ENCODE peak calls at places on chromosomes 5 and 9, in six cellular contexts. K is H9, P is IMR-90, B is mesenchymal stem cell, G is neuronal stem cell, M is H1. Q is an unnamed sample.

GRCh38 chr9:73380411-73380810 is 228.7 kb downstream of the ANXA1 start:
- DNase-seq in K (no peak), P (no peak), B (no peak), G (no peak), M (no peak), Q (no peak)

GRCh38 chr9:24118170-24118569 is 292.1 kb upstream of the ELAVL2 start:
- DNase-seq in K (peak), P (no peak), B (no peak), G (no peak), M (no peak), Q (peak)

GRCh38 chr5:168827636-168828035 is 248.5 kb upstream of the PANK3 start:
- DNase-seq in K (no peak), P (no peak), B (no peak), G (no peak), M (no peak), Q (no peak)

GRCh38 chr9:14346301-14346721 is 32.4 kb upstream of the NFIB start:
- DNase-seq in K (peak), P (no peak), B (peak), G (no peak), M (no peak), Q (no peak)

GRCh38 chr5:172733179-172733973 is 37.6 kb downstream of the DUSP1 start:
- DNase-seq in K (no peak), P (peak), B (peak), G (no peak), M (no peak), Q (peak)

GRCh38 chr5:142014911-142015584 is 2.2 kb upstream of the GNPDA1 start:
- DNase-seq in K (no peak), P (peak), B (peak), G (no peak), M (no peak), Q (peak)

GRCh38 chr5:11564716-11565115 is 339.5 kb downstream of the CTNND2 start:
- DNase-seq in K (no peak), P (no peak), B (no peak), G (no peak), M (no peak), Q (no peak)

GRCh38 chr5:16934123-16934522 is 2.0 kb downstream of the MYO10 start:
- DNase-seq in K (peak), P (peak), B (peak), G (peak), M (peak), Q (peak)

GRCh38 chr9:75152416-75152815 is 64.1 kb downstream of the OSTF1 start:
- DNase-seq in K (no peak), P (peak), B (no peak), G (no peak), M (no peak), Q (no peak)

GRCh38 chr9:132075853-132076252 is 3.8 kb downstream of the MED27 start:
- DNase-seq in K (no peak), P (no peak), B (no peak), G (no peak), M (no peak), Q (no peak)

GRCh38 chr9:133184971-133185370 is 21.3 kb upstream of the GBGT1 start:
- DNase-seq in K (no peak), P (peak), B (peak), G (no peak), M (no peak), Q (peak)

GRCh38 chr5:98320317-98320716 is 453.1 kb upstream of the RGMB start:
- DNase-seq in K (no peak), P (peak), B (no peak), G (no peak), M (no peak), Q (no peak)

GRCh38 chr5:175692235-175692995 is 34.5 kb downstream of the HRH2 start:
- DNase-seq in K (no peak), P (no peak), B (no peak), G (no peak), M (no peak), Q (no peak)

GRCh38 chr5:13448843-13449242 is 495.6 kb downstream of the DNAH5 start:
- DNase-seq in K (no peak), P (no peak), B (no peak), G (no peak), M (no peak), Q (no peak)

GRCh38 chr9:120324996-120325642 is 254.8 kb downstream of the CDK5RAP2 start:
- DNase-seq in K (peak), P (no peak), B (peak), G (no peak), M (peak), Q (no peak)

GRCh38 chr5:157267766-157268480 is 2.0 kb downstream of the CYFIP2 start:
- DNase-seq in K (no peak), P (no peak), B (no peak), G (no peak), M (no peak), Q (peak)

GRCh38 chr9:92947268-92948031 is at the start of gene FGD3:
- DNase-seq in K (peak), P (no peak), B (peak), G (no peak), M (no peak), Q (peak)

GRCh38 chr9:128635266-128636023 is 21.2 kb downstream of the DYNC2I2 start:
- DNase-seq in K (peak), P (peak), B (peak), G (peak), M (peak), Q (peak)

GRCh38 chr9:38119570-38119969 is 50.5 kb upstream of the SHB start:
- DNase-seq in K (no peak), P (no peak), B (no peak), G (no peak), M (no peak), Q (no peak)

GRCh38 chr5:136886623-136887022 is 521.3 kb upstream of the TRPC7 start:
- DNase-seq in K (no peak), P (no peak), B (no peak), G (no peak), M (no peak), Q (no peak)

GRCh38 chr5:143985832-143986485 is 174.0 kb downstream of the HMHB1 start:
- DNase-seq in K (no peak), P (peak), B (peak), G (no peak), M (no peak), Q (no peak)

GRCh38 chr5:9054821-9055589 is 490.9 kb downstream of the SEMA5A start:
- DNase-seq in K (no peak), P (peak), B (no peak), G (no peak), M (no peak), Q (no peak)

GRCh38 chr9:18385676-18386075 is 88.3 kb upstream of the ADAMTSL1 start:
- DNase-seq in K (no peak), P (peak), B (no peak), G (no peak), M (no peak), Q (no peak)

GRCh38 chr9:126173929-126174328 is 152.7 kb upstream of the MVB12B start:
- DNase-seq in K (no peak), P (no peak), B (no peak), G (no peak), M (no peak), Q (no peak)

GRCh38 chr9:34957492-34958410 is at the start of gene PHF24:
- DNase-seq in K (peak), P (no peak), B (peak), G (peak), M (no peak), Q (no peak)

GRCh38 chr9:106864533-106865143 is 1.7 kb downstream of the ZNF462 start:
- DNase-seq in K (no peak), P (peak), B (peak), G (no peak), M (no peak), Q (peak)

GRCh38 chr5:2864515-2864914 is 113.0 kb upstream of the IRX2 start:
- DNase-seq in K (peak), P (no peak), B (no peak), G (no peak), M (no peak), Q (no peak)

GRCh38 chr5:4129523-4129922 is 533.9 kb downstream of the IRX1 start:
- DNase-seq in K (no peak), P (no peak), B (no peak), G (no peak), M (no peak), Q (no peak)

GRCh38 chr5:42235837-42236236 is 187.4 kb upstream of the GHR start:
- DNase-seq in K (no peak), P (no peak), B (no peak), G (no peak), M (no peak), Q (no peak)

GRCh38 chr9:134940236-134941208 is 22.8 kb upstream of the FCN1 start:
- DNase-seq in K (no peak), P (no peak), B (no peak), G (no peak), M (no peak), Q (no peak)

GRCh38 chr9:126752376-126752775 is 52.5 kb upstream of the ZBTB43 start:
- DNase-seq in K (no peak), P (no peak), B (no peak), G (no peak), M (no peak), Q (no peak)

GRCh38 chr9:136539427-136540412 is 6.1 kb downstream of the NOTCH1 start:
- DNase-seq in K (peak), P (no peak), B (peak), G (no peak), M (no peak), Q (peak)

GRCh38 chr9:81076131-81076530 is 613.2 kb downstream of the TLE1 start:
- DNase-seq in K (no peak), P (no peak), B (no peak), G (no peak), M (no peak), Q (no peak)

GRCh38 chr5:139638736-139639618 is 9.2 kb upstream of the CXXC5 start:
- DNase-seq in K (no peak), P (no peak), B (no peak), G (no peak), M (no peak), Q (no peak)
- H3K9ac ChIP-seq in K (no peak), P (no peak), B (peak), G (no peak), M (no peak), Q (no peak)

GRCh38 chr9:116460026-116460425 is 227.1 kb upstream of the TRIM32 start:
- DNase-seq in K (no peak), P (no peak), B (no peak), G (no peak), M (no peak), Q (no peak)
- H4K91ac ChIP-seq in K (no peak), P (no peak), B (no peak), G (no peak), M (no peak), Q (no peak)

DNA sequence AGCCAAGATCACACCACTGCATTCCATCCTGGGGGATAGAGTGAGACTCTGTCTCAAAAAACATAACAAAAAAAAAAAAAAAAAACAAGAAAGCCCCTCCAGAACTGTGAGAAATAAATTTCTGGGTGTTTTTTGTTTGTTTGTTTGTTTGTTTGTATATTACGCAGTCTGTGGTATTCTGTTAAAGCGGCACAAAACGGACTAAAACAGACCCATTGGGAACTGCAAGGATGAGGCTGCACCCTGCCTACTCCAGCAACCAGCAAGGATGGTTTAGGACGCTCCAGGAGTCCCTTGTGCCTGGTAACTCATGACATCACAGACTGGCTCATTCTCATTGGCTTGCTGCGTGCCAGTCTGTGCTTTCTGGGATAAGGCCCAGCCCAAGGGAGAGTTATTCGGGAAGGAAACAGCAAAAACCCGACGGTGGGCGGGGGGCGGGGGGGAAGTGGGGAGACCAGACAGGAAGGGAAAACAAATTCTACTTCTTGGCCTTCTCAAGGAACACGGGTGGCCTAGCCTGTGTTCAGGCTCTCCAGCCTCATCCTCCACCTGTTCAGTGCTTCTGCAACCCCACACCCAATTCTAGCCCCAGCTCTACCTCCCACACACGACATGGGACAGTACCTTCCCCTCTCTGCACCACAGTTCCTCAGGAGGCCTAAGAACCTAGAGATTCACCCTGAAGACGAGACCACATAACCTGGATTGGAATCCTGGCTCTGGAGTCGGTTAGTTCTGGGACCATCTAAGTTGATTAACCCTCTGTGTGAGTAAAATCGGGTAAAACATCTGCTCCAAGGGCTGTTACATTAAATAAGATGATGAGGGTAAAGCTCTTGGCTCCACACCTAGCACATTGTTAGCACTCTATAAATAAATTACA is 2.8 kb downstream of the CD74 start:
- DNase-seq in K (peak), P (peak), B (peak), G (peak), M (peak), Q (peak)
- H3K9ac ChIP-seq in K (no peak), P (no peak), B (peak), G (no peak), M (no peak), Q (no peak)

DNA sequence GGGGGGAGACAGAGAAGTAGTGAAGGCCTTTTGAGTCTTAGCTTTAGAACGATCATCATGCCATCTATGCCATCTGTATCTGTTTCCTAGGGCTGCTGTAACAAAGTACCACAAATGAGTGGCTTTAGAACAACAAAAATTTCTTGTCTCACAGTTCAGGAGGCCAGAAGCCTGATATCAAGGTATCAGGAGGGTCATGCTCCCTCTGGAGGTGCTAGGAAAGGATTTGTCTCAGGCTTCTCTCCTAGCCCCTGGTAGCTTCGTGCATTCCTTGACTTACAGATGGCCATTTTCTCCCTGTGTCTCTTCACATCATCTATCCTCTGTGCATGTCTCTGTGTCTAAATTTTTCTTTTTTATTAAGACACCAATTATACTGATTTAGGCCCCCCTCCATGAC is 5.2 kb downstream of the CARD6 start:
- DNase-seq in K (no peak), P (no peak), B (no peak), G (no peak), M (no peak), Q (no peak)
- H4K91ac ChIP-seq in K (no peak), P (no peak), B (no peak), G (no peak), M (no peak), Q (no peak)

DNA sequence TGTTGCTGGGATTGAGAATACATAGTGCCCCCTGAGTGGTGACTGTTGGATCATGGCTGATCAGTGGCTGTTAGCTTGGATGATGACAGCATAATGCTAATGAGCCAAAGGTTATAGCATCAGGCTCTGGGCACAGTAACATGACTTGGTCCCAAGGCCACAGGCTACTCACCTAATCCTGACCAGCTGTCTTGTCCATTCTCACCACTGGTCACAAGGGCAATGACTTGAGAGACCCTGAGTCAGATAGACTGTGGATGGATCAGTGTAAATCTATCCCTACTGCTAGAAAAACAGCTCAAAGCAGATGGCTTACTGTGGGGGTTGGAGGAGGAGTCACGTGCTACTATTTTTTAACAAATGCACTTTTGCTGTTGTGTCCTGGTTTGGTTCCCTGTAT is 74.7 kb downstream of the AOPEP start:
- DNase-seq in K (no peak), P (peak), B (peak), G (no peak), M (no peak), Q (no peak)
- H3K9ac ChIP-seq in K (no peak), P (no peak), B (peak), G (no peak), M (no peak), Q (no peak)

DNA sequence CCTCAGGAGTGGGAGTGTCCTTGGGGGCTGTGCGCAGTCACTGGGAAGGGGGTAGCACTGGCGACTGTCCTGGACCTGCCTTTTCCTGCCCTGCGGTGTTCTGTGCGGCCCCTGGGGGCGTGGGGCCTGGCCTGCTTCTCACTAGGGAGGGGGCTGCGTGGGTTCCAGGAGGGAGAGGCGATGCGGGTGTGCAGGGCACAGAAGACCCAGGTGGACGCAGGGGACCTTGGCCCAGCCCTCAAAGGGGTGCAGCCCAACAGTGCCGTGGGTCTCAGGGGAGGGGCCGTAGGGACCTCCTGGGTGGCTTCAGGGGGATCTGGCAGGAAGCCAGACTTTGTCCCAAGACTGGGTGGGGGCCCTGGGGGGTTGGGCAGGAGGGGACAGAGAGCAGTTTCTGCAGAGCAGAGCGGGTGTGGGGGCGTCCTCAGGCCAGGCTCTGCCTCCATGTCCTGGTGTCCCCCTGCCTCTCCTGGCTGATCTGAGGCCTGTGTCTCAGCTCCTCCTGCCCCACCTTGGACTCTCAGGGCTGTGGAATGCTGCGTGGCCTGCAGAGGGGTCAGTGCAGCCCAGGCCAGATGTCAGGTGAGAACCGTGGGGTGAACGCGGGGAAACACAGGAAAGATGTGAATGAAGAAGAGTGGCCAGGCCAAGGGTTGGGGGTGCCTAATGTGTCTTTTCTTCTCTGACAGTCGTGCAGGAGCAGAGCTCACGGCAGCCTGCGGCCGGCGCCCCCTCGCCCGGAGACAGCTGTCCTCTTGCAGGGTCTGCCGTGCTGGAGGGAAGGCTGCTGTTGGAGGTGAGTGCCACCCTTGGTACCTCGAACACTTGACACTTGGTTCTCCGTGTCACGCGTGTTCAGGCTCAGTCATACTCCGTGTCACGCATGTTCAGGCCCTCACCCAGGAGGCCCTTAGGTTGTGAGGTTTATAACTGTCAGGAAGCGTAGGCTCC is 54.7 kb downstream of the AHRR start:
- DNase-seq in K (peak), P (no peak), B (no peak), G (no peak), M (no peak), Q (no peak)
- H4K91ac ChIP-seq in K (no peak), P (peak), B (peak), G (no peak), M (no peak), Q (no peak)

DNA sequence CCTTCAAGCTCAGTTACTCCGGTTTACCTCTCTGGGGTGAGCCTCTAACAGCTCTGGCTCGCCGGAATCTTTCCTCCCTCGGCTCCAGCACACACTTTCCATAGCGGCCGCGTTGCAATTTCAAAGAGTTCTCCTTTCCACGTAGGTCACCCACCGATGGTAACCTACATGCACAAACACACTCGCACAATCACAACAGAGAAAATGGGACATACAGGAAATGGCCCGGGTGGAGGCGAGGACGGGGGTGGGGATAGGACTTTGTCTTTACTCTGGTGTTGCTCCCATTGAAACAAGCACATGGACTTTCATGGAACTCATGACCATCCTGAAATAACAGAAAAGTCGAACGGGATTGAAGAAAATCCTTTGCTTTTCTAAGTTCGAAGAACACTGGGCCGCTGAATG is 1.2 kb downstream of the LHFPL2 start:
- DNase-seq in K (peak), P (peak), B (peak), G (no peak), M (no peak), Q (no peak)
- H3K9ac ChIP-seq in K (peak), P (peak), B (peak), G (peak), M (peak), Q (peak)

GRCh38 chr9:20031836-20032235 is 243.0 kb upstream of the SLC24A2 start:
- DNase-seq in K (no peak), P (no peak), B (peak), G (no peak), M (no peak), Q (peak)

GRCh38 chr9:20032413-20033006 is 243.7 kb upstream of the SLC24A2 start:
- DNase-seq in K (no peak), P (no peak), B (peak), G (no peak), M (no peak), Q (no peak)

GRCh38 chr9:20030221-20030620 is 241.4 kb upstream of the SLC24A2 start:
- DNase-seq in K (no peak), P (no peak), B (no peak), G (no peak), M (no peak), Q (no peak)

GRCh38 chr9:20028849-20029231 is 240.0 kb upstream of the SLC24A2 start:
- DNase-seq in K (no peak), P (no peak), B (peak), G (no peak), M (no peak), Q (no peak)

GRCh38 chr9:20030671-20031070 is 241.8 kb upstream of the SLC24A2 start:
- DNase-seq in K (no peak), P (no peak), B (no peak), G (no peak), M (no peak), Q (no peak)
- H4K91ac ChIP-seq in K (no peak), P (no peak), B (no peak), G (no peak), M (no peak), Q (no peak)

GRCh38 chr5:177469061-177469628 is 4.3 kb downstream of the DBN1 start:
- DNase-seq in K (peak), P (no peak), B (peak), G (no peak), M (no peak), Q (peak)
- H3K9ac ChIP-seq in K (no peak), P (peak), B (peak), G (peak), M (no peak), Q (no peak)